ENCODE peak calls at places on chromosomes 5 and 9, in seven cellular contexts. Z, L, V, I, H, K and X are unnamed samples. For H3K4me1 and H3K27me3, the result is how much of the 10 kb centered on the place peaks cover.

GRCh38 chr5:78659714-78660113 is 11.1 kb upstream of the LHFPL2 start:
- DNase-seq in Z (no peak), V (no peak), L (peak), H (no peak), K (no peak), I (no peak), X (no peak)

GRCh38 chr9:88387035-88387732 is 1.1 kb upstream of the SPIN1 start:
- DNase-seq in V (peak), Z (peak), H (no peak), L (peak), I (no peak), K (peak), X (peak)

GRCh38 chr5:149838881-149839739 is 105.5 kb downstream of the PDE6A start:
- DNase-seq in Z (no peak), L (no peak), I (no peak), V (peak), K (no peak), H (no peak), X (peak)

GRCh38 chr5:149371296-149371962 is 7.7 kb downstream of the IL17B start:
- DNase-seq in I (peak), K (peak), Z (peak), V (peak), L (peak), H (peak), X (peak)

GRCh38 chr5:173557123-173557903 is 59.1 kb downstream of the BOD1 start:
- DNase-seq in H (no peak), L (no peak), K (no peak), I (no peak), Z (no peak), V (no peak), X (no peak)

GRCh38 chr9:135156525-135157510 is 69.3 kb downstream of the OLFM1 start:
- DNase-seq in K (peak), I (no peak), Z (peak), V (peak), H (peak), L (peak), X (no peak)

GRCh38 chr5:126488362-126489065 is 65.3 kb downstream of the GRAMD2B start:
- DNase-seq in V (no peak), I (no peak), Z (no peak), L (no peak), H (no peak), K (no peak), X (no peak)

GRCh38 chr9:101727621-101728524 is 10.6 kb downstream of the GRIN3A start:
- DNase-seq in H (no peak), I (no peak), L (peak), K (no peak), Z (no peak), V (peak), X (peak)

GRCh38 chr9:89606567-89607311 is 1.9 kb downstream of the GADD45G start:
- DNase-seq in I (peak), L (peak), H (peak), V (peak), Z (peak), K (peak), X (peak)

GRCh38 chr9:136089697-136090045 is 5.4 kb downstream of the NACC2 start:
- DNase-seq in K (no peak), V (no peak), H (no peak), L (no peak), Z (no peak), I (no peak), X (no peak)

GRCh38 chr9:92292338-92293074 is 991 bp downstream of the IARS1 start:
- DNase-seq in H (no peak), I (no peak), K (no peak), V (peak), Z (no peak), L (no peak), X (peak)

GRCh38 chr5:58156354-58156753 is 303.5 kb downstream of the PLK2 start:
- DNase-seq in I (no peak), Z (no peak), H (no peak), V (no peak), L (no peak), K (no peak), X (no peak)

GRCh38 chr5:92527311-92528078 is 1053.5 kb downstream of the NR2F1-AS1 start:
- DNase-seq in I (no peak), Z (no peak), L (no peak), V (no peak), H (no peak), K (no peak), X (no peak)

GRCh38 chr5:11903614-11904269 is 504 bp downstream of the CTNND2 start:
- DNase-seq in I (no peak), Z (no peak), V (peak), L (peak), K (peak), H (peak), X (no peak)

GRCh38 chr9:121727295-121728028 is 76.0 kb downstream of the DAB2IP start:
- DNase-seq in I (peak), L (no peak), H (no peak), V (no peak), Z (no peak), K (no peak), X (no peak)

GRCh38 chr5:7548576-7548975 is 152.6 kb downstream of the ADCY2 start:
- DNase-seq in Z (no peak), V (no peak), K (no peak), L (no peak), I (no peak), H (no peak), X (no peak)

GRCh38 chr9:72925891-72926290 is 27.0 kb downstream of the ALDH1A1 start:
- DNase-seq in Z (no peak), V (no peak), I (no peak), H (no peak), K (no peak), L (no peak), X (no peak)

GRCh38 chr9:91680129-91680528 is 256.5 kb upstream of the NFIL3 start:
- DNase-seq in V (no peak), K (no peak), L (no peak), Z (no peak), I (no peak), H (no peak), X (no peak)

GRCh38 chr9:27504259-27504658 is 19.8 kb upstream of the IFNK start:
- DNase-seq in I (no peak), V (no peak), K (no peak), Z (no peak), H (no peak), L (no peak), X (no peak)

GRCh38 chr9:15641301-15641700 is 88.5 kb downstream of the CCDC171 start:
- DNase-seq in K (no peak), I (no peak), Z (no peak), L (no peak), H (no peak), V (no peak), X (no peak)

GRCh38 chr9:113651896-113652295 is 188.4 kb downstream of the RGS3 start:
- DNase-seq in Z (no peak), L (no peak), V (no peak), I (no peak), K (peak), H (no peak), X (no peak)

GRCh38 chr5:108078345-108078744 is 303.6 kb downstream of the FBXL17 start:
- DNase-seq in Z (no peak), V (no peak), I (no peak), K (no peak), L (no peak), H (no peak), X (no peak)

GRCh38 chr9:6551126-6551525 is 94.4 kb downstream of the GLDC start:
- DNase-seq in H (no peak), Z (no peak), L (no peak), V (no peak), K (no peak), I (no peak), X (no peak)

GRCh38 chr9:72305102-72305546 is 59.9 kb downstream of the ZFAND5 start:
- DNase-seq in K (peak), Z (peak), H (peak), I (peak), V (peak), L (peak), X (peak)

GRCh38 chr5:88666761-88667186 is 216.2 kb downstream of the MEF2C start:
- DNase-seq in V (no peak), K (no peak), H (no peak), L (no peak), I (no peak), Z (no peak), X (no peak)

GRCh38 chr5:74669824-74670223 is 15.2 kb upstream of the HEXB start:
- DNase-seq in H (no peak), I (no peak), Z (no peak), K (no peak), V (no peak), L (no peak), X (no peak)

GRCh38 chr9:130058154-130058553 is 4.4 kb downstream of the GPR107 start:
- DNase-seq in Z (no peak), V (no peak), K (no peak), L (no peak), I (no peak), H (no peak), X (no peak)
- H3K27ac ChIP-seq in Z (no peak), V (no peak), K (no peak), L (no peak), I (no peak), H (no peak), X (no peak)

GRCh38 chr5:72153551-72153950 is 46.3 kb downstream of the MAP1B start:
- DNase-seq in L (no peak), Z (no peak), H (no peak), K (no peak), I (no peak), V (no peak), X (no peak)
- H3K4me1 ChIP-seq in L (under half), Z (under half), H (under half), K (under half), I (under half), V (under half), X (under half)

DNA sequence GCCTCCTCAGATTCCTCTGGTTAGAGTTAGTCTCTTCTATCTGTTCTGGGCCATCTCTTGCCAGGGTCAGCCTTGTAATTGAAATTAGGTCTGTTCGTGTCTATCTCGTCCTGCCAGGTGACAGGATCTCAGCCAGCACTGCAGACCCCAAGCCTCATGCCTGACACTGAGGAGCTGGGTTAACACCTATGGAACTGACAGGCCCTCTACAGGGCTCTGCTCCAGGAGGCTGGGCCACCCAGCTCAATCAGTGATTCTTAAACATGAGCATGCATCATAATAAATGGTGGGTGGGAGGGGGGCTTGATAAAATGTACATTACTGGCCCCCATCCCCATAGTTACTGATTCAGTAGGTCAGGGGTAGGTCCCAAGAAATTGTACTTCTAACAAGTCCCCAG is 103.4 kb downstream of the PSD2 start:
- DNase-seq in Z (no peak), K (peak), I (no peak), V (no peak), L (no peak), H (no peak), X (no peak)
- H3K27me3 ChIP-seq in Z (under half), K (under half), I (under half), V (half or more), L (under half), H (under half), X (half or more)

GRCh38 chr5:14869286-14870164 is 2.1 kb downstream of the ANKH start:
- DNase-seq in H (no peak), I (no peak), Z (no peak), K (no peak), L (no peak), V (no peak), X (no peak)
- H3K27ac ChIP-seq in H (no peak), I (no peak), Z (peak), K (no peak), L (peak), V (peak), X (no peak)

GRCh38 chr5:87400305-87400899 is 12.3 kb downstream of the CCNH start:
- DNase-seq in I (no peak), L (no peak), H (no peak), K (no peak), V (peak), Z (no peak), X (no peak)

GRCh38 chr5:87399720-87400119 is 13.0 kb downstream of the CCNH start:
- DNase-seq in I (no peak), H (no peak), V (no peak), K (no peak), L (no peak), Z (no peak), X (no peak)

GRCh38 chr5:87403899-87404298 is 8.8 kb downstream of the CCNH start:
- DNase-seq in I (no peak), H (no peak), K (no peak), Z (no peak), V (no peak), L (no peak), X (no peak)

GRCh38 chr5:87403409-87403808 is 9.3 kb downstream of the CCNH start:
- DNase-seq in I (no peak), Z (no peak), H (no peak), L (no peak), K (no peak), V (no peak), X (no peak)

DNA sequence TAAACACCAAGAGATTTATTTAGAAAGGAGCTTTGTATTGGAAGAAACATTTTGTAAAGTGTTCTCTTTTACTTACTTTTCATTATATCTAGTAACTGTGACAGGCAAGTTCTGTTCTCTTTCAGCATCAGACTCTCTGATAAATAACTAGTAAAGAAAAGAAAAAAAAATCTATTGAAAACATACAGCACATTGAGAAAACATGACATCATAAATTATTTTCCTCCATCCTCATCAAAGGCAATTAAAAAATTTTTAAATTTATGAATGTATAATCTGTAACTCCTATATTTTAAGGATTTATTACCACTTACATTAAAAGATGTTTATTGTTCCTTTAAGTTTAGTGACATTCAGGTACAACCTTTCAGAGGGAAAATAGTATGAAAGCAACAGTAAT is 11.1 kb downstream of the CCNH start:
- DNase-seq in K (no peak), I (no peak), L (no peak), Z (no peak), V (no peak), H (no peak), X (no peak)
- H3K4me1 ChIP-seq in K (under half), I (under half), L (under half), Z (under half), V (under half), H (under half), X (under half)

GRCh38 chr9:137158625-137159024 is 11.2 kb downstream of the LRRC26 start:
- DNase-seq in I (no peak), H (no peak), Z (no peak), L (no peak), V (no peak), K (no peak), X (no peak)

GRCh38 chr9:137159105-137160053 is 10.5 kb downstream of the LRRC26 start:
- DNase-seq in V (no peak), L (peak), I (no peak), Z (no peak), H (no peak), K (no peak), X (no peak)

GRCh38 chr9:137157618-137158502 is 12.0 kb downstream of the LRRC26 start:
- DNase-seq in H (no peak), Z (no peak), I (no peak), L (peak), K (no peak), V (no peak), X (no peak)

GRCh38 chr9:137160054-137160425 is 9.8 kb downstream of the LRRC26 start:
- DNase-seq in V (no peak), H (no peak), K (no peak), L (peak), I (no peak), Z (no peak), X (no peak)

DNA sequence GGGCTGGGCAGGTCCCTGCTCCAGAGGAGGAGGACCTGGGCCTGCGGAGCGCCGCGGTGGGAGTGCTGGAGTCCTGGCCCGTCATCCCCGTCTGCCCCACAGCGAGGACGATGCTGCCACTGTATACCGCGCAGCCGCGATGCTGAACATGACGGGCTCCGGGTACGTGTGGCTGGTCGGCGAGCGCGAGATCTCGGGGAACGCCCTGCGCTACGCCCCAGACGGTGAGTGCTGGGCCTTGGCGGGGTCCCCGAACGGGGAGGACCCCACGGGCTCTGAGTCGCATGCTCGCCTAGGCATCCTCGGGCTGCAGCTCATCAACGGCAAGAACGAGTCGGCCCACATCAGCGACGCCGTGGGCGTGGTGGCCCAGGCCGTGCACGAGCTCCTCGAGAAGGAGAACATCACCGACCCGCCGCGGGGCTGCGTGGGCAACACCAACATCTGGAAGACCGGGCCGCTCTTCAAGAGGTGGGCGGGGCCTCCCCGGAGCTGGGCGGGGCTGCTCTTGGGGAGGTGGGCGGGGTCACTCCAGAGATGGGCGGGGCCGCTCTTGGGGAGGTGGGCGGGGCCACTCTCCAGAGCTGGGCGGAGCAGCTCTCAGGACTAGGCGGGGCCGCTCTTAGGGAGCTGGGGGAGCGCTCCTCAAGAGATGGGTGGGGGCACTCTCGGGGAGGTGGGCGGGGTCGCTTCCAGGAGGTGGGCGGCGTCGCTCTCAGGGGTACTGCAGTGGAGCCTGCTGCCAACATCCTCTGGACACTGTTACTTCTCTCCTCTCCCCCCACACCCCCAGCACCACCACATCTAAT is 13.1 kb downstream of the LRRC26 start:
- DNase-seq in L (peak), K (no peak), V (peak), H (peak), I (no peak), Z (no peak), X (no peak)
- H3K27me3 ChIP-seq in L (under half), K (half or more), V (half or more), H (under half), I (under half), Z (under half), X (half or more)